ENCODE peak calls at places on chromosomes 11 and 22, in five cellular contexts. L is GM23248, T is HCT116, C is GM23338, Z is OCI-LY7. M is an unnamed sample.

GRCh38 chr22:47177334-47177815 is 414.9 kb downstream of the TBC1D22A start:
- DNase-seq in T (no peak), C (no peak), Z (no peak), L (no peak), M (no peak)

GRCh38 chr11:87290304-87290922 is 252.7 kb downstream of the TMEM135 start:
- DNase-seq in L (peak; percentile 73), T (peak; percentile 38), Z (peak; percentile 74), C (peak; percentile 79), M (peak; percentile 76)

GRCh38 chr11:111359223-111360149 is 19.6 kb downstream of the POU2AF1 start:
- DNase-seq in T (no peak), Z (peak; percentile 59), L (no peak), C (no peak), M (no peak)

GRCh38 chr11:129089279-129089678 is 102.8 kb downstream of the ARHGAP32 start:
- DNase-seq in Z (no peak), T (no peak), C (no peak), L (no peak), M (no peak)

GRCh38 chr11:100980156-100980555 is 149.5 kb downstream of the PGR start:
- DNase-seq in L (peak; percentile 12), T (no peak), Z (peak; percentile 5), C (peak; percentile 60), M (peak; percentile 22)

GRCh38 chr22:24592846-24593809 is at the start of gene LRRC75B:
- DNase-seq in Z (no peak), T (peak; percentile 47), C (peak; percentile 92), L (peak; percentile 88), M (peak; percentile 90)

GRCh38 chr11:15200696-15201095 is 86.0 kb downstream of the INSC start:
- DNase-seq in C (no peak), T (no peak), Z (no peak), L (no peak), M (no peak)

GRCh38 chr11:73157141-73158010 is 15.3 kb upstream of the FCHSD2 start:
- DNase-seq in Z (peak; percentile 77), C (no peak), L (peak; percentile 48), T (no peak), M (no peak)

GRCh38 chr11:119892311-119892808 is 163.4 kb upstream of the NECTIN1 start:
- DNase-seq in Z (no peak), C (no peak), L (no peak), T (no peak), M (peak; percentile 71)

GRCh38 chr22:42645938-42646568 is 3.1 kb downstream of the CYB5R3 start:
- DNase-seq in T (no peak), C (no peak), Z (no peak), L (peak; percentile 31), M (no peak)

GRCh38 chr22:38163844-38164577 is 17.6 kb downstream of the PLA2G6 start:
- DNase-seq in L (no peak), C (no peak), Z (no peak), T (no peak), M (no peak)

GRCh38 chr22:26318975-26319374 is 110.1 kb upstream of the ASPHD2 start:
- DNase-seq in T (no peak), Z (no peak), L (peak; percentile 88), C (peak; percentile 83), M (no peak)

GRCh38 chr11:69841859-69842698 is 22.9 kb upstream of the FGF3 start:
- DNase-seq in Z (peak; percentile 14), C (peak; percentile 72), L (peak; percentile 18), T (peak; percentile 49), M (peak; percentile 35)

GRCh38 chr22:48748860-48749554 is 1078.7 kb downstream of the BRD1 start:
- DNase-seq in L (no peak), Z (no peak), T (no peak), C (no peak), M (no peak)

GRCh38 chr11:130145328-130145812 is 14.2 kb upstream of the ST14 start:
- DNase-seq in C (no peak), T (no peak), Z (no peak), L (no peak), M (no peak)

GRCh38 chr11:125389339-125390166 is 106.5 kb downstream of the FEZ1 start:
- DNase-seq in Z (no peak), L (no peak), C (no peak), T (no peak), M (no peak)

GRCh38 chr22:47918936-47919505 is 1156.6 kb downstream of the TBC1D22A start:
- DNase-seq in L (no peak), Z (peak; percentile 92), C (no peak), T (no peak), M (peak; percentile 87)

GRCh38 chr22:23140385-23140784 is 1.4 kb downstream of the RSPH14 start:
- DNase-seq in L (no peak), Z (no peak), C (no peak), T (no peak), M (no peak)

GRCh38 chr11:113249491-113249763 is 65.0 kb upstream of the TTC12 start:
- DNase-seq in Z (no peak), L (peak; percentile 43), T (no peak), C (peak; percentile 33), M (no peak)

GRCh38 chr22:41178425-41178975 is 26.6 kb upstream of the L3MBTL2 start:
- DNase-seq in C (no peak), T (no peak), Z (no peak), L (no peak), M (no peak)

GRCh38 chr11:15275141-15275540 is 160.4 kb downstream of the INSC start:
- DNase-seq in L (no peak), C (no peak), T (no peak), Z (no peak), M (peak; percentile 15)

GRCh38 chr11:57251037-57251436 is 14.0 kb upstream of the APLNR start:
- DNase-seq in L (no peak), T (no peak), C (no peak), Z (no peak), M (no peak)

GRCh38 chr11:119158467-119158866 is 9.6 kb downstream of the ABCG4 start:
- DNase-seq in C (no peak), L (no peak), T (no peak), Z (no peak), M (no peak)

GRCh38 chr11:93775289-93775688 is 8.8 kb upstream of the MED17 start:
- DNase-seq in C (peak; percentile 83), T (peak; percentile 18), Z (peak; percentile 41), L (peak; percentile 27), M (peak; percentile 45)

GRCh38 chr11:8256271-8257002 is 7.2 kb downstream of the LMO1 start:
- DNase-seq in C (no peak), T (no peak), Z (no peak), L (no peak), M (no peak)
- TF ChIP-seq EZH2phosphoT487 in C (no peak), T (no peak), Z (no peak), L (no peak), M (no peak)

DNA sequence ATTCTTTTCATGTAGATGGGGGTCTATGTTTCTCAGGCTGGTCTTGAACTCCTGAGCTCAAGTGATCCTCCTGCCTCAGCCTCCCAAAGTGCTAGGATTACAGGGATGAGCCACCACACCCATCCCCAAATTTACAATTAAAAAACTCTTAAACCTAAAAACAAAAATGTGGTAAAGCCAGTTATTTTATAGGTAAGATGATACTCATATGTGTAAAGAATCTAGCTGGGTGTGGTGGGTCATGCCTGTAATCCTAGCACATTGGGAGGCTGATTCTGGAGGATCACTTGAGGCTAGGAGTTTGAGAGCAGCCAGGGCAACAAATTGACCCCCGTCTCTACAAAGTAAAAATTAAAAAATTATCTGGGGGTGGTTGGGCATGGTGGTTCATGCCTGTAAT is 4.0 kb upstream of the RBM14 start:
- DNase-seq in Z (no peak), T (no peak), C (no peak), L (no peak), M (no peak)
- TF ChIP-seq EZH2phosphoT487 in Z (no peak), T (no peak), C (no peak), L (no peak), M (no peak)

GRCh38 chr11:2234963-2235362 is 35.4 kb downstream of the ASCL2 start:
- DNase-seq in T (no peak), C (peak; percentile 26), L (no peak), Z (no peak), M (peak; percentile 42)
- TF ChIP-seq EZH2phosphoT487 in T (no peak), C (no peak), L (no peak), Z (no peak), M (no peak)

GRCh38 chr22:36280379-36280778 is 27.4 kb downstream of the APOL1 start:
- DNase-seq in Z (no peak), T (no peak), L (no peak), C (no peak), M (no peak)

GRCh38 chr22:36279219-36279666 is 26.3 kb downstream of the APOL1 start:
- DNase-seq in Z (no peak), C (no peak), L (no peak), T (no peak), M (no peak)

GRCh38 chr22:36277482-36278291 is 24.8 kb downstream of the APOL1 start:
- DNase-seq in Z (peak; percentile 72), C (peak; percentile 87), L (peak; percentile 74), T (peak; percentile 40), M (peak; percentile 78)

GRCh38 chr22:36274547-36274946 is 21.6 kb downstream of the APOL1 start:
- DNase-seq in L (no peak), Z (no peak), C (no peak), T (no peak), M (no peak)
- TF ChIP-seq EZH2phosphoT487 in L (no peak), Z (no peak), C (no peak), T (no peak), M (no peak)

GRCh38 chr11:77155556-77156130 is 27.6 kb downstream of the MYO7A start:
- DNase-seq in T (no peak), L (no peak), Z (no peak), C (no peak), M (no peak)

GRCh38 chr11:77156396-77157195 is 28.6 kb downstream of the MYO7A start:
- DNase-seq in Z (no peak), L (no peak), C (no peak), T (no peak), M (no peak)

GRCh38 chr11:77159937-77160495 is 32.0 kb downstream of the MYO7A start:
- DNase-seq in C (no peak), L (no peak), Z (no peak), T (no peak), M (no peak)

GRCh38 chr11:77158041-77158695 is 30.1 kb downstream of the MYO7A start:
- DNase-seq in L (no peak), T (no peak), Z (no peak), C (no peak), M (no peak)

DNA sequence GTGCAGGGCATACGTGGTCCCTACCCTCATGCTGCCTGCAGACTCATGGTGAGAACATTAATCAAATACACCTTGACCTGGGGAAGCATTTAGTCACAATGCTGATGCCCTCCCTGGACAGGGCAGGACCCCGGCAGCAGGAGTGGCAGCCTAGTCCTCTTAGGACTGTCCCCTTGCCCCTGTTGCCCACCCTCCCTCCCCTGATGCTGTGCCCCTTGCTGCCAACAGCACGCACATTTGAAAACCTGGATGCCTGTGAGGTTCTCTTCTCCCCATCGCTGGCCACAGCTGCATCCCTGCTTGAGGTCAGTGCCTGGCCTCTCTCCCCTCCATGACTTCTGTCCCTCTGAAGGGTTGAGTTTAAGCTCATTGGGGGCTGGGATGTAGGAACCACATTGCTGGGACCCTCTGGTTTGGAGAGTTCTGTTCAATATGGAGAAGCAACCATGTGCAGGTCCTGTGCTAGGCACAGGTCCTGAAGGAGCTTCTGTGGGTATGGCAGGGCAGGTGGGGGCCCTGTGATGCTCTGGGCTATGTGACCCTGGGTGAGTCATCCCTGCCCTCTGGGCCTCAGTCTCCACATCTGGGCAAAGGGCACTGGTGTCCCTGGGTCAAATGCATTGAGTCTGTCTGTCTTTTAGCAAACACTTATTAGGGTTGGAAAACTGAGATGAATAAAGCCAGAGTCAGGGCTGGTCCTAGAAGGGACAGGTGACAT is 31.3 kb downstream of the MYO7A start:
- DNase-seq in C (no peak), T (no peak), Z (no peak), L (no peak), M (no peak)
- TF ChIP-seq EZH2phosphoT487 in C (no peak), T (no peak), Z (no peak), L (no peak), M (no peak)

M was measured in neural progenitor cell.